ENCODE peak calls at places on chromosomes 3 and 15, in seven cellular contexts. O, Q, G, D, J, V and F are unnamed samples.

GRCh38 chr3:169929830-169930519 is 18.6 kb downstream of the SAMD7 start:
- DNase-seq in G (no peak), D (no peak), J (no peak), V (no peak), O (no peak), Q (no peak), F (no peak)

GRCh38 chr3:23944007-23944760 is 902 bp upstream of the NR1D2 start:
- DNase-seq in V (no peak), Q (no peak), O (no peak), G (no peak), D (no peak), J (no peak), F (no peak)

GRCh38 chr3:3519266-3519665 is 280.0 kb upstream of the LRRN1 start:
- DNase-seq in D (no peak), J (no peak), G (no peak), Q (no peak), O (no peak), V (no peak), F (no peak)

GRCh38 chr15:41396111-41396510 is 6.2 kb downstream of the NDUFAF1 start:
- DNase-seq in Q (no peak), O (no peak), D (no peak), V (no peak), J (no peak), G (no peak), F (no peak)

GRCh38 chr15:85910796-85911195 is 116.1 kb upstream of the KLHL25 start:
- DNase-seq in G (no peak), J (no peak), D (no peak), O (no peak), V (no peak), Q (no peak), F (no peak)

GRCh38 chr3:51353131-51353530 is 32.0 kb upstream of the MANF start:
- DNase-seq in D (no peak), G (no peak), Q (no peak), J (no peak), O (no peak), V (no peak), F (no peak)

GRCh38 chr3:194875581-194876402 is 190.1 kb downstream of the FAM43A start:
- DNase-seq in O (no peak), Q (no peak), J (no peak), D (no peak), V (no peak), G (no peak), F (no peak)

GRCh38 chr3:94416768-94417167 is 353.9 kb downstream of the NSUN3 start:
- DNase-seq in G (no peak), V (no peak), Q (no peak), D (no peak), J (no peak), O (no peak), F (no peak)

GRCh38 chr15:53835309-53835708 is 75.8 kb upstream of the WDR72 start:
- DNase-seq in D (no peak), J (no peak), Q (no peak), G (no peak), V (no peak), O (no peak), F (no peak)

GRCh38 chr3:141050913-141051632 is at the start of gene SPSB4:
- DNase-seq in G (peak; percentile 15), O (no peak), Q (no peak), J (peak; percentile 92), V (no peak), D (peak; percentile 31), F (no peak)
- TF ChIP-seq CTCF in G (no peak), O (no peak), Q (peak; percentile 48), J (peak; percentile 37), V (peak; percentile 36), D (no peak), F (no peak)

GRCh38 chr3:107209302-107210060 is 167.8 kb upstream of the CCDC54 start:
- DNase-seq in Q (no peak), O (no peak), G (peak; percentile 23), J (no peak), D (no peak), V (no peak), F (no peak)
- H3K4me3 ChIP-seq in Q (no peak overlapping the region), O (no peak overlapping the region), G (no peak overlapping the region), J (no peak overlapping the region), D (no peak overlapping the region), V (no peak overlapping the region), F (no peak overlapping the region)

GRCh38 chr3:177893321-177893720 is 642.9 kb upstream of the KCNMB2 start:
- DNase-seq in D (no peak), G (peak; percentile 7), Q (no peak), O (no peak), V (no peak), J (no peak), F (no peak)
- TF ChIP-seq CTCF in D (peak; percentile 39), G (peak; percentile 15), Q (no peak), O (no peak), V (peak; percentile 30), J (no peak), F (peak; percentile 32)

GRCh38 chr3:64958187-64958586 is 270.4 kb upstream of the ADAMTS9 start:
- DNase-seq in Q (no peak), O (no peak), J (no peak), D (no peak), V (no peak), G (no peak), F (no peak)

GRCh38 chr3:64956619-64957018 is 268.8 kb upstream of the ADAMTS9 start:
- DNase-seq in J (no peak), D (no peak), Q (no peak), V (no peak), G (no peak), O (no peak), F (no peak)

GRCh38 chr3:64954995-64955636 is 267.3 kb upstream of the ADAMTS9 start:
- DNase-seq in O (no peak), V (no peak), Q (peak; percentile 72), G (peak; percentile 24), D (peak; percentile 23), J (peak; percentile 46), F (no peak)

DNA sequence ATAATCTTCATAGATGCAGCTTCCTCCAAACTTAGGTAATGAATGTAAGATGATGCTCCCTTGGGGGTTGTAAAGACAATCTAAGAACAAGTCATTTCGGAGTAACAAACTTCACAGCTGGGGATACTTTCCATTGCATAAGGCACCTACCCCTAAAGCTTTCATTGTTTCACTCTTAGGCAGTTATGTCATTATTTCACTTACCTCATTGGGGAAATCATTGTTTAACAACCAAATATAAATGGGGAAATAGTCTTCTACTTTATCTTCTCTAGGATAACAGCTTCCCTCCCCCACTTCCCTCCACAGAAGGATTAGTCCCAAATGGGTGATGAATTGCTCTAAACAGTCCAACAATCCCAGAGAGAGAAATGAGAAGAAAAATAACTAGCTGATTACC is 269.8 kb upstream of the ADAMTS9 start:
- DNase-seq in J (no peak), Q (no peak), G (peak; percentile 23), D (peak; percentile 37), V (no peak), O (no peak), F (no peak)
- H3K4me3 ChIP-seq in J (no peak overlapping the region), Q (no peak overlapping the region), G (no peak overlapping the region), D (no peak overlapping the region), V (no peak overlapping the region), O (no peak overlapping the region), F (no peak overlapping the region)

GRCh38 chr3:100260685-100261480 is at the start of gene TBC1D23:
- DNase-seq in V (peak; percentile 99), J (peak; percentile 97), O (peak; percentile 100), Q (peak; percentile 99), D (peak; percentile 100), G (peak; percentile 100), F (peak; percentile 99)
- TF ChIP-seq CTCF in V (peak; percentile 4), J (no peak), O (peak; percentile 14), Q (no peak), D (no peak), G (no peak), F (no peak)

GRCh38 chr3:134373942-134374790 is at the start of gene AMOTL2:
- DNase-seq in V (peak; percentile 93), D (peak; percentile 98), Q (peak; percentile 93), G (peak; percentile 97), J (peak; percentile 85), O (peak; percentile 86), F (peak; percentile 89)
- H3K4me3 ChIP-seq in V (peak within 1 kb of the TSS; percentile 82), D (peak within 1 kb of the TSS; percentile 91), Q (peak within 1 kb of the TSS; percentile 90), G (peak within 1 kb of the TSS; percentile 88), J (peak within 1 kb of the TSS; percentile 42), O (peak within 1 kb of the TSS; percentile 100), F (peak within 1 kb of the TSS; percentile 95)